ENCODE peak calls at places on chromosomes 5 and 9, in ten cellular contexts. One of them, this sample, is unnamed.
A peak's percentile ranks its signal among the peaks of the same experiment; 100 is the strongest.

GRCh38 chr9:87562062-87562461 is 64.4 kb downstream of the DAPK1 start:
- DNase-seq in nephron progenitor cell: no peak
- DNase-seq in stomach: no peak
- DNase-seq in T follicular helper cell: no peak
- DNase-seq in heart right ventricle: no peak
- DNase-seq in endothelial cell: no peak
- DNase-seq in cardiac fibroblast: no peak
- DNase-seq in GM13977: no peak
- DNase-seq in OCI-M1: no peak
- DNase-seq in left lobe of liver: no peak
- DNase-seq in this sample: no peak

GRCh38 chr5:36396640-36397039 is 94.9 kb upstream of the RANBP3L start:
- DNase-seq in nephron progenitor cell: no peak
- DNase-seq in stomach: no peak
- DNase-seq in T follicular helper cell: no peak
- DNase-seq in heart right ventricle: no peak
- DNase-seq in endothelial cell: no peak
- DNase-seq in cardiac fibroblast: peak; percentile 36
- DNase-seq in GM13977: no peak
- DNase-seq in OCI-M1: no peak
- DNase-seq in left lobe of liver: no peak
- DNase-seq in this sample: no peak

GRCh38 chr5:96316487-96316886 is 116.6 kb downstream of the PCSK1 start:
- DNase-seq in nephron progenitor cell: no peak
- DNase-seq in stomach: no peak
- DNase-seq in T follicular helper cell: no peak
- DNase-seq in heart right ventricle: no peak
- DNase-seq in endothelial cell: no peak
- DNase-seq in cardiac fibroblast: no peak
- DNase-seq in GM13977: no peak
- DNase-seq in OCI-M1: no peak
- DNase-seq in left lobe of liver: no peak
- DNase-seq in this sample: no peak

GRCh38 chr5:141816598-141817399 is 61.4 kb downstream of the PCDH1 start:
- DNase-seq in nephron progenitor cell: no peak
- DNase-seq in stomach: no peak
- DNase-seq in T follicular helper cell: no peak
- DNase-seq in heart right ventricle: peak; percentile 39
- DNase-seq in endothelial cell: peak; percentile 60
- DNase-seq in cardiac fibroblast: peak; percentile 59
- DNase-seq in GM13977: no peak
- DNase-seq in OCI-M1: no peak
- DNase-seq in left lobe of liver: no peak
- DNase-seq in this sample: no peak

GRCh38 chr9:115170674-115171073 is 52.7 kb upstream of the TNC start:
- DNase-seq in nephron progenitor cell: no peak
- DNase-seq in stomach: no peak
- DNase-seq in T follicular helper cell: no peak
- DNase-seq in heart right ventricle: no peak
- DNase-seq in endothelial cell: no peak
- DNase-seq in cardiac fibroblast: peak; percentile 39
- DNase-seq in GM13977: no peak
- DNase-seq in OCI-M1: no peak
- DNase-seq in left lobe of liver: no peak
- DNase-seq in this sample: no peak

GRCh38 chr5:107425541-107426031 is 245.2 kb downstream of the EFNA5 start:
- DNase-seq in nephron progenitor cell: no peak
- DNase-seq in stomach: no peak
- DNase-seq in T follicular helper cell: no peak
- DNase-seq in heart right ventricle: no peak
- DNase-seq in endothelial cell: no peak
- DNase-seq in cardiac fibroblast: peak; percentile 91
- DNase-seq in GM13977: no peak
- DNase-seq in OCI-M1: no peak
- DNase-seq in left lobe of liver: no peak
- DNase-seq in this sample: no peak

GRCh38 chr5:133130387-133131118 is 78.7 kb downstream of the HSPA4 start:
- DNase-seq in nephron progenitor cell: no peak
- DNase-seq in stomach: no peak
- DNase-seq in T follicular helper cell: no peak
- DNase-seq in heart right ventricle: no peak
- DNase-seq in endothelial cell: no peak
- DNase-seq in cardiac fibroblast: peak; percentile 27
- DNase-seq in GM13977: no peak
- DNase-seq in OCI-M1: peak; percentile 57
- DNase-seq in left lobe of liver: no peak
- DNase-seq in this sample: no peak

GRCh38 chr9:32589083-32589713 is 16.2 kb upstream of the NDUFB6 start:
- DNase-seq in nephron progenitor cell: no peak
- DNase-seq in stomach: no peak
- DNase-seq in T follicular helper cell: no peak
- DNase-seq in heart right ventricle: no peak
- DNase-seq in endothelial cell: no peak
- DNase-seq in cardiac fibroblast: peak; percentile 72
- DNase-seq in GM13977: peak; percentile 54
- DNase-seq in OCI-M1: peak; percentile 83
- DNase-seq in left lobe of liver: no peak
- DNase-seq in this sample: peak; percentile 30

GRCh38 chr5:9394221-9394620 is 151.7 kb downstream of the SEMA5A start:
- DNase-seq in nephron progenitor cell: no peak
- DNase-seq in stomach: no peak
- DNase-seq in T follicular helper cell: no peak
- DNase-seq in heart right ventricle: no peak
- DNase-seq in endothelial cell: no peak
- DNase-seq in cardiac fibroblast: no peak
- DNase-seq in GM13977: no peak
- DNase-seq in OCI-M1: no peak
- DNase-seq in left lobe of liver: no peak
- DNase-seq in this sample: no peak

GRCh38 chr9:95773061-95773433 is 102.4 kb upstream of the ERCC6L2 start:
- DNase-seq in nephron progenitor cell: no peak
- DNase-seq in stomach: no peak
- DNase-seq in T follicular helper cell: no peak
- DNase-seq in heart right ventricle: no peak
- DNase-seq in endothelial cell: no peak
- DNase-seq in cardiac fibroblast: no peak
- DNase-seq in GM13977: no peak
- DNase-seq in OCI-M1: no peak
- DNase-seq in left lobe of liver: no peak
- DNase-seq in this sample: no peak

GRCh38 chr5:114665551-114665950 is 303.7 kb downstream of the KCNN2 start:
- DNase-seq in nephron progenitor cell: peak; percentile 12
- DNase-seq in stomach: no peak
- DNase-seq in T follicular helper cell: no peak
- DNase-seq in heart right ventricle: no peak
- DNase-seq in endothelial cell: no peak
- DNase-seq in cardiac fibroblast: no peak
- DNase-seq in GM13977: no peak
- DNase-seq in OCI-M1: no peak
- DNase-seq in left lobe of liver: no peak
- DNase-seq in this sample: no peak

GRCh38 chr9:36942891-36943290 is 91.2 kb downstream of the PAX5 start:
- DNase-seq in nephron progenitor cell: no peak
- DNase-seq in stomach: no peak
- DNase-seq in T follicular helper cell: no peak
- DNase-seq in heart right ventricle: no peak
- DNase-seq in endothelial cell: no peak
- DNase-seq in cardiac fibroblast: no peak
- DNase-seq in GM13977: no peak
- DNase-seq in OCI-M1: no peak
- DNase-seq in left lobe of liver: no peak
- DNase-seq in this sample: no peak

GRCh38 chr9:21334969-21335632 is at the start of gene KLHL9:
- DNase-seq in nephron progenitor cell: peak; percentile 90
- DNase-seq in stomach: peak; percentile 93
- DNase-seq in T follicular helper cell: peak; percentile 78
- DNase-seq in heart right ventricle: peak; percentile 95
- DNase-seq in endothelial cell: peak; percentile 87
- DNase-seq in cardiac fibroblast: peak; percentile 94
- DNase-seq in GM13977: peak; percentile 88
- DNase-seq in OCI-M1: peak; percentile 87
- DNase-seq in left lobe of liver: peak; percentile 94
- DNase-seq in this sample: peak; percentile 89

GRCh38 chr5:89059274-89059673 is 176.3 kb upstream of the MEF2C start:
- DNase-seq in nephron progenitor cell: no peak
- DNase-seq in stomach: no peak
- DNase-seq in T follicular helper cell: no peak
- DNase-seq in heart right ventricle: no peak
- DNase-seq in endothelial cell: no peak
- DNase-seq in cardiac fibroblast: no peak
- DNase-seq in GM13977: no peak
- DNase-seq in OCI-M1: no peak
- DNase-seq in left lobe of liver: no peak
- DNase-seq in this sample: no peak

GRCh38 chr5:154190652-154191304 is at the start of gene GALNT10:
- DNase-seq in nephron progenitor cell: peak; percentile 75
- DNase-seq in stomach: peak; percentile 69
- DNase-seq in T follicular helper cell: peak; percentile 42
- DNase-seq in heart right ventricle: peak; percentile 76
- DNase-seq in endothelial cell: peak; percentile 66
- DNase-seq in cardiac fibroblast: peak; percentile 57
- DNase-seq in GM13977: peak; percentile 93
- DNase-seq in OCI-M1: peak; percentile 77
- DNase-seq in left lobe of liver: peak; percentile 73
- DNase-seq in this sample: peak; percentile 80

GRCh38 chr5:157930710-157931109 is 71.8 kb upstream of the CLINT1 start:
- DNase-seq in nephron progenitor cell: no peak
- DNase-seq in stomach: peak; percentile 94
- DNase-seq in T follicular helper cell: no peak
- DNase-seq in heart right ventricle: peak; percentile 52
- DNase-seq in endothelial cell: no peak
- DNase-seq in cardiac fibroblast: no peak
- DNase-seq in GM13977: no peak
- DNase-seq in OCI-M1: no peak
- DNase-seq in left lobe of liver: peak; percentile 84
- DNase-seq in this sample: no peak

GRCh38 chr5:51411917-51412316 is 28.7 kb downstream of the ISL1 start:
- DNase-seq in nephron progenitor cell: no peak
- DNase-seq in stomach: no peak
- DNase-seq in T follicular helper cell: no peak
- DNase-seq in heart right ventricle: no peak
- DNase-seq in endothelial cell: no peak
- DNase-seq in cardiac fibroblast: no peak
- DNase-seq in GM13977: no peak
- DNase-seq in OCI-M1: no peak
- DNase-seq in left lobe of liver: no peak
- DNase-seq in this sample: no peak

GRCh38 chr5:169174923-169175322 is 126.0 kb downstream of the SLIT3 start:
- DNase-seq in nephron progenitor cell: no peak
- DNase-seq in stomach: no peak
- DNase-seq in T follicular helper cell: no peak
- DNase-seq in heart right ventricle: no peak
- DNase-seq in endothelial cell: no peak
- DNase-seq in cardiac fibroblast: no peak
- DNase-seq in GM13977: no peak
- DNase-seq in OCI-M1: no peak
- DNase-seq in left lobe of liver: no peak
- DNase-seq in this sample: no peak

GRCh38 chr9:78781681-78782080 is 484.8 kb downstream of the PSAT1 start:
- DNase-seq in nephron progenitor cell: no peak
- DNase-seq in stomach: no peak
- DNase-seq in T follicular helper cell: no peak
- DNase-seq in heart right ventricle: no peak
- DNase-seq in endothelial cell: no peak
- DNase-seq in cardiac fibroblast: peak; percentile 17
- DNase-seq in GM13977: no peak
- DNase-seq in OCI-M1: no peak
- DNase-seq in left lobe of liver: no peak
- DNase-seq in this sample: no peak

GRCh38 chr9:97850746-97851449 is 2.1 kb upstream of the FOXE1 start:
- DNase-seq in nephron progenitor cell: no peak
- DNase-seq in stomach: no peak
- DNase-seq in T follicular helper cell: no peak
- DNase-seq in heart right ventricle: no peak
- DNase-seq in endothelial cell: no peak
- DNase-seq in cardiac fibroblast: no peak
- DNase-seq in GM13977: no peak
- DNase-seq in OCI-M1: no peak
- DNase-seq in left lobe of liver: no peak
- DNase-seq in this sample: no peak

GRCh38 chr9:92717201-92718085 is 47.2 kb downstream of the BICD2 start:
- DNase-seq in nephron progenitor cell: no peak
- DNase-seq in stomach: no peak
- DNase-seq in T follicular helper cell: no peak
- DNase-seq in heart right ventricle: no peak
- DNase-seq in endothelial cell: no peak
- DNase-seq in cardiac fibroblast: no peak
- DNase-seq in GM13977: no peak
- DNase-seq in OCI-M1: no peak
- DNase-seq in left lobe of liver: no peak
- DNase-seq in this sample: no peak

GRCh38 chr5:65548281-65548680 is 14.7 kb downstream of the CENPK start:
- DNase-seq in nephron progenitor cell: no peak
- DNase-seq in stomach: no peak
- DNase-seq in T follicular helper cell: no peak
- DNase-seq in heart right ventricle: no peak
- DNase-seq in endothelial cell: no peak
- DNase-seq in cardiac fibroblast: no peak
- DNase-seq in GM13977: no peak
- DNase-seq in OCI-M1: no peak
- DNase-seq in left lobe of liver: no peak
- DNase-seq in this sample: no peak

GRCh38 chr9:133701321-133701980 is 36.7 kb downstream of the SARDH start:
- DNase-seq in nephron progenitor cell: no peak
- DNase-seq in stomach: no peak
- DNase-seq in T follicular helper cell: peak; percentile 43
- DNase-seq in heart right ventricle: no peak
- DNase-seq in endothelial cell: no peak
- DNase-seq in cardiac fibroblast: no peak
- DNase-seq in GM13977: no peak
- DNase-seq in OCI-M1: no peak
- DNase-seq in left lobe of liver: no peak
- DNase-seq in this sample: no peak

GRCh38 chr5:180598316-180598701 is 7.0 kb upstream of the SCGB3A1 start:
- DNase-seq in nephron progenitor cell: no peak
- DNase-seq in stomach: peak; percentile 2
- DNase-seq in T follicular helper cell: no peak
- DNase-seq in heart right ventricle: no peak
- DNase-seq in endothelial cell: no peak
- DNase-seq in cardiac fibroblast: no peak
- DNase-seq in GM13977: peak; percentile 12
- DNase-seq in OCI-M1: no peak
- DNase-seq in left lobe of liver: no peak
- DNase-seq in this sample: peak; percentile 68

GRCh38 chr9:133059623-133060022 is 2.2 kb upstream of the CEL start:
- DNase-seq in nephron progenitor cell: no peak
- DNase-seq in stomach: no peak
- DNase-seq in T follicular helper cell: no peak
- DNase-seq in heart right ventricle: no peak
- DNase-seq in endothelial cell: no peak
- DNase-seq in cardiac fibroblast: no peak
- DNase-seq in GM13977: peak; percentile 42
- DNase-seq in OCI-M1: no peak
- DNase-seq in left lobe of liver: no peak
- DNase-seq in this sample: no peak

GRCh38 chr9:83937861-83938455 is 16.7 kb upstream of the KIF27 start:
- DNase-seq in nephron progenitor cell: peak; percentile 39
- DNase-seq in stomach: no peak
- DNase-seq in T follicular helper cell: no peak
- DNase-seq in heart right ventricle: no peak
- DNase-seq in endothelial cell: peak; percentile 43
- DNase-seq in cardiac fibroblast: peak; percentile 81
- DNase-seq in GM13977: peak; percentile 64
- DNase-seq in OCI-M1: peak; percentile 79
- DNase-seq in left lobe of liver: no peak
- DNase-seq in this sample: peak; percentile 69

GRCh38 chr5:133582971-133583370 is 29.4 kb downstream of the FSTL4 start:
- DNase-seq in nephron progenitor cell: no peak
- DNase-seq in stomach: no peak
- DNase-seq in T follicular helper cell: no peak
- DNase-seq in heart right ventricle: no peak
- DNase-seq in endothelial cell: no peak
- DNase-seq in cardiac fibroblast: no peak
- DNase-seq in GM13977: no peak
- DNase-seq in OCI-M1: no peak
- DNase-seq in left lobe of liver: no peak
- DNase-seq in this sample: no peak

GRCh38 chr9:4666042-4666699 is at the start of gene SPATA6L:
- DNase-seq in nephron progenitor cell: peak; percentile 54
- DNase-seq in stomach: peak; percentile 75
- DNase-seq in T follicular helper cell: peak; percentile 32
- DNase-seq in heart right ventricle: peak; percentile 71
- DNase-seq in endothelial cell: peak; percentile 63
- DNase-seq in cardiac fibroblast: peak; percentile 54
- DNase-seq in GM13977: peak; percentile 59
- DNase-seq in OCI-M1: peak; percentile 100
- DNase-seq in left lobe of liver: peak; percentile 78
- DNase-seq in this sample: peak; percentile 67